ENCODE peak calls at places on chromosomes 2 and 18, in four cellular contexts. One of them, this sample, is unnamed.

GRCh38 chr2:18272148-18272494 is 288.3 kb downstream of the RDH14 start:
- DNase-seq in GM12878: no peak
- DNase-seq in HepG2: no peak
- DNase-seq in K562: no peak
- DNase-seq in this sample: peak

GRCh38 chr2:47636596-47636995 is 146.3 kb upstream of the MSH6 start:
- DNase-seq in K562: no peak
- DNase-seq in GM12878: no peak
- DNase-seq in HepG2: no peak
- DNase-seq in this sample: no peak

GRCh38 chr2:24258718-24259117 is 83.9 kb downstream of the FAM228A start:
- DNase-seq in GM12878: no peak
- DNase-seq in HepG2: no peak
- DNase-seq in K562: no peak
- DNase-seq in this sample: no peak

GRCh38 chr2:11050565-11050964 is 104.7 kb upstream of the SLC66A3 start:
- DNase-seq in GM12878: no peak
- DNase-seq in K562: no peak
- DNase-seq in HepG2: no peak
- DNase-seq in this sample: no peak

GRCh38 chr2:235765181-235765820 is 271.5 kb downstream of the AGAP1 start:
- DNase-seq in GM12878: no peak
- DNase-seq in K562: peak
- DNase-seq in HepG2: no peak
- DNase-seq in this sample: no peak

GRCh38 chr2:73268368-73268830 is 15.9 kb downstream of the FBXO41 start:
- DNase-seq in GM12878: no peak
- DNase-seq in K562: no peak
- DNase-seq in HepG2: no peak
- DNase-seq in this sample: no peak

GRCh38 chr2:213171147-213171546 is 19.7 kb upstream of the IKZF2 start:
- DNase-seq in GM12878: no peak
- DNase-seq in HepG2: no peak
- DNase-seq in K562: no peak
- DNase-seq in this sample: no peak

GRCh38 chr2:161223139-161223732 is 63.0 kb downstream of the TANK start:
- DNase-seq in HepG2: peak
- DNase-seq in GM12878: no peak
- DNase-seq in K562: peak
- DNase-seq in this sample: no peak

GRCh38 chr2:4269885-4270284 is 566.5 kb downstream of the DCDC2C start:
- DNase-seq in GM12878: no peak
- DNase-seq in K562: no peak
- DNase-seq in HepG2: no peak
- DNase-seq in this sample: no peak

GRCh38 chr2:230677182-230677946 is 35.3 kb upstream of the CAB39 start:
- DNase-seq in HepG2: no peak
- DNase-seq in K562: no peak
- DNase-seq in GM12878: no peak
- DNase-seq in this sample: no peak

GRCh38 chr18:33820517-33821368 is 242.7 kb downstream of the ASXL3 start:
- DNase-seq in GM12878: no peak
- DNase-seq in HepG2: no peak
- DNase-seq in K562: no peak
- DNase-seq in this sample: peak

GRCh38 chr2:54535599-54536195 is 79.6 kb downstream of the SPTBN1 start:
- DNase-seq in GM12878: no peak
- DNase-seq in HepG2: no peak
- DNase-seq in K562: no peak
- DNase-seq in this sample: no peak

GRCh38 chr2:234768608-234769196 is 183.1 kb upstream of the SH3BP4 start:
- DNase-seq in HepG2: no peak
- DNase-seq in GM12878: no peak
- DNase-seq in K562: no peak
- DNase-seq in this sample: no peak

GRCh38 chr2:12715878-12716249 is 872 bp upstream of the TRIB2 start:
- DNase-seq in K562: peak
- DNase-seq in HepG2: peak
- DNase-seq in GM12878: no peak
- DNase-seq in this sample: peak

GRCh38 chr2:207960911-207961310 is 64.4 kb downstream of the PLEKHM3 start:
- DNase-seq in GM12878: no peak
- DNase-seq in K562: no peak
- DNase-seq in HepG2: no peak
- DNase-seq in this sample: no peak

GRCh38 chr18:36186461-36187137 is 698 bp upstream of the MOCOS start:
- DNase-seq in GM12878: no peak
- DNase-seq in K562: peak
- DNase-seq in HepG2: peak
- DNase-seq in this sample: peak

GRCh38 chr2:9375857-9376428 is 47.4 kb downstream of the ITGB1BP1 start:
- DNase-seq in GM12878: no peak
- DNase-seq in HepG2: no peak
- DNase-seq in K562: no peak
- DNase-seq in this sample: no peak

GRCh38 chr18:74456409-74457042 is 582 bp downstream of the DIPK1C start:
- DNase-seq in K562: no peak
- DNase-seq in GM12878: no peak
- DNase-seq in HepG2: no peak
- DNase-seq in this sample: peak
- TF ChIP-seq CBFB in K562: no peak
- TF ChIP-seq CBFB in GM12878: no peak
- TF ChIP-seq CBFB in HepG2: no peak
- TF ChIP-seq CBFB in this sample: no peak

DNA sequence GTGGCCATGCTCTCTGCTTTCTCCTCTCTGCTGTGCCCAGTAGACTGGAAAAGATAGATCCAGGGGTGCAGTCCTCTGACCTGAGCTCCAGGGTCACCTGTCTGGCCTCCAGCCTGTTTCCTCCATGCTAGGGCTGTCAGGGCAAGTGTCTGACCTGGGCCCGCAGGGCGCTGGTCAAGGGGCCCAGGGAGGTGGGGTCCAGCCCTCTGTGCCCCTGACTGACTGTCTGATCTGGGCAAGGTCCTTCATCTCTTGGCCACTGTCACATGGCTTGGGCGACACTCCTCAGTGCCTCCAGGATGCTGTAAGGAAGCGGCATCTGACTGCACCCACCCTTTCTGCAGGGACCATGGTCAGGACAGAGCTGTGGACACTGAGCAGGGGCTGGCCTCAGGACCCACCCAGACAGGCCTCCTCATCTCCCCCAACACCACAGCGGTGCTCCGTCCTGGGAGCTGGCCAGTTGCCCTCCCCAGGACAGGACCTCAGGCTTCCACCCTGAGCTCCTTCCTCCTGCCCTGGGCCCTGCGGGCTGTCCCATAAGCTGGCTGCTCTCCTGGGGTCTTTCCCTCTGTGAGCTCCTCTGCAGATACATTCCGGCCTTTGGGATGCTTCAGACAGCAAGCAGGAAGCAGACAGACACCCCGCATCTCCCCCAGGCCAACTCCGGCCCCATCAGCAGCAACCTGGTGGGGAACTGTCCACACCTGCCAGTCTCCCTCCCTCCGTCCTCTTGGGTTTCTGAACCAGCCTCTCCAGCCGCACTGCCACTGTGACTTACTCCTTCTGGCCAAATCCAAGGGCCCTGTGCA is 21.2 kb upstream of the ALPI start:
- DNase-seq in K562: no peak
- DNase-seq in HepG2: no peak
- DNase-seq in GM12878: no peak
- DNase-seq in this sample: no peak
- TF ChIP-seq MAX in K562: no peak
- TF ChIP-seq MAX in HepG2: no peak
- TF ChIP-seq MAX in GM12878: no peak
- TF ChIP-seq MAX in this sample: no peak

GRCh38 chr2:119484834-119485233 is 39.4 kb downstream of the SCTR start:
- DNase-seq in GM12878: no peak
- DNase-seq in HepG2: no peak
- DNase-seq in K562: no peak
- DNase-seq in this sample: no peak

GRCh38 chr2:119486196-119486827 is 38.0 kb downstream of the SCTR start:
- DNase-seq in GM12878: no peak
- DNase-seq in K562: no peak
- DNase-seq in HepG2: no peak
- DNase-seq in this sample: no peak

GRCh38 chr2:119486886-119487285 is 37.4 kb downstream of the SCTR start:
- DNase-seq in GM12878: no peak
- DNase-seq in K562: no peak
- DNase-seq in HepG2: no peak
- DNase-seq in this sample: no peak

GRCh38 chr2:119483896-119484718 is 40.2 kb downstream of the SCTR start:
- DNase-seq in K562: no peak
- DNase-seq in GM12878: no peak
- DNase-seq in HepG2: no peak
- DNase-seq in this sample: no peak

DNA sequence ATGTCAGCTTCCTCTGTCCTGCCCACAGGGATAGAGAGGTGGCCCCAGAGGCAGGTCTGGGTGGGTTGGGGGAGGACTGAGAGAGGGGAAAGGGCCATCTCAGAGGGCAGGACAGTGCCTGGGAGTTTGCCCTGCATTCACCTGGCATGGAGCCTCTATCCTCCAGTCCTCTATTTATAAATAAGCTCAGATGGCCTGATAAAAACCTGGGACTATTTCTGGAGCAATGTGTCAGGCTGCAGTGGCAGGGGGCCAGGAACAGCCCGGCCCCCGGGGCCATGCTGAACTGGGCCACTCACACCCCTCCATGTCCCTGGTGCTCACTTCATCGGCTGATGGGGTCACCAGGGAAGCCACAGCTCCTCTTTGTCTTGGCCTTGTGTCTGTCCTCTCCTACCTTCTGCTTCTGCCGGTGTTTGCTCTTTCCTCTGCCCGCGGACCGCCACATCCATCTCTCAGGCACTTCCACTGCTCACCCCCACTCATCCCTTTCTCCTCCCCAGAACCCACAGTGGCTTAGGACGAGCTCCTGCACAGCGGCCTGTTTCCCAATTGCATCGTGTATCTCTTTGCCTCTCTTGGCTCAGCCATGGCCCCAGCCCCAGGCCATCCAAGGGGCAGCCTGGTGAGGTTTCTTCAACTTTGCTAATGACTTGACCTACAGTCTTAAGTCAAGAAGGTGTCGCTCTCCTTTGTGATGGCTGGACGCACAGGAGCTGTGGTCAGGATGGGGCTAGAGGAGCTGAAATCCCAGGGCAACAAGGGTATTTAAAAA is 38.8 kb downstream of the SCTR start:
- DNase-seq in GM12878: no peak
- DNase-seq in K562: no peak
- DNase-seq in HepG2: no peak
- DNase-seq in this sample: no peak
- TF ChIP-seq CREM in GM12878: no peak
- TF ChIP-seq CREM in K562: no peak
- TF ChIP-seq CREM in HepG2: no peak
- TF ChIP-seq CREM in this sample: no peak

GRCh38 chr2:117961201-117961600 is 52.7 kb downstream of the CCDC93 start:
- DNase-seq in HepG2: no peak
- DNase-seq in GM12878: no peak
- DNase-seq in K562: no peak
- DNase-seq in this sample: no peak
- TF ChIP-seq CBFB in HepG2: no peak
- TF ChIP-seq CBFB in GM12878: no peak
- TF ChIP-seq CBFB in K562: no peak
- TF ChIP-seq CBFB in this sample: no peak

DNA sequence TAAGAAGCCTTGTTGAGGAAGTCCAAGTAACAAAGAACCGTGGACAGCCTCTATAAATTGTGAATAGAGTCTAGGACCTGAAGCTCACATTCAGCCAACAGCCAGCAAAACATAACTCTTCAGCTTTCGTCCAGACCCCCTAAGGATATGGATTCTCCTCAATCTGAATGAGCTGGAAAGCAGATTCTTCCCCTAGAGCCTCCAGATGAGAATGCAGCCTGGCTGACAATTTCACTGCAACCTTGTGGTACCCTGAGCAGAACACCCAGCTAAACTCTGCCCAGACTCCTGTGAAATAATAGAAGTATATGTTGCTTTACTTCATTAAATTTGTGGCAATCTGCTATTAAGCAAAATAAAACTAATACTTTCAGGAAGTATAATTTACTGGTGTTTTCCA is 483.5 kb upstream of the SLC8A1 start:
- DNase-seq in GM12878: no peak
- DNase-seq in K562: no peak
- DNase-seq in HepG2: no peak
- DNase-seq in this sample: peak
- TF ChIP-seq MAX in GM12878: no peak
- TF ChIP-seq MAX in K562: no peak
- TF ChIP-seq MAX in HepG2: no peak
- TF ChIP-seq MAX in this sample: no peak

GRCh38 chr2:239647037-239647436 is 246.2 kb upstream of the HDAC4 start:
- DNase-seq in HepG2: no peak
- DNase-seq in K562: no peak
- DNase-seq in GM12878: no peak
- DNase-seq in this sample: no peak

GRCh38 chr2:239646184-239646583 is 245.4 kb upstream of the HDAC4 start:
- DNase-seq in K562: no peak
- DNase-seq in HepG2: no peak
- DNase-seq in GM12878: no peak
- DNase-seq in this sample: no peak

GRCh38 chr2:239650674-239651073 is 249.9 kb upstream of the HDAC4 start:
- DNase-seq in GM12878: no peak
- DNase-seq in K562: no peak
- DNase-seq in HepG2: no peak
- DNase-seq in this sample: no peak

GRCh38 chr2:239649309-239649708 is 248.5 kb upstream of the HDAC4 start:
- DNase-seq in GM12878: no peak
- DNase-seq in HepG2: no peak
- DNase-seq in K562: no peak
- DNase-seq in this sample: no peak

GRCh38 chr2:239648607-239649006 is 247.8 kb upstream of the HDAC4 start:
- DNase-seq in GM12878: no peak
- DNase-seq in HepG2: no peak
- DNase-seq in K562: no peak
- DNase-seq in this sample: no peak
- TF ChIP-seq CREM in GM12878: no peak
- TF ChIP-seq CREM in HepG2: no peak
- TF ChIP-seq CREM in K562: no peak
- TF ChIP-seq CREM in this sample: no peak

GRCh38 chr2:174499365-174499764 is 12.5 kb upstream of the GPR155 start:
- DNase-seq in K562: no peak
- DNase-seq in HepG2: no peak
- DNase-seq in GM12878: no peak
- DNase-seq in this sample: no peak
- TF ChIP-seq CBFB in K562: no peak
- TF ChIP-seq CBFB in HepG2: no peak
- TF ChIP-seq CBFB in GM12878: no peak
- TF ChIP-seq CBFB in this sample: no peak

DNA sequence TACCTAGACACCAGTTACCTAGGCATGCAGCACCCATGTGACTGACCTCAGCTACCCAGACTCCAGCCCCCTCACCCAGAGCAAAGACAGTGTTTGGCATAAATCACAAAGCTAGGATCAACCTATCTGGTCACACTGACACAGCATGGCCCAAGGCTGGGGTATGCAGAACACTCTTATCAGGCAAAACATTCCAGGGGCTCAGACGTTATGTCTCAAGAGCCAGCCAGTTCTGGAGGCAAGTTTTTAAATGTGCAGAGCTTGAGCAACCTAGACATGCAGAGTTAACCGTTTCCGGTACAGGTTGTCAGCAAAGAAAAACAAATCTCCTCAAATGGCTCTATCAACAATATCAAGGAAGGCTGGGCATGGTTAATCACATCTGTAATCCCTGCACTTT is 92.8 kb downstream of the AP1S3 start:
- DNase-seq in HepG2: no peak
- DNase-seq in GM12878: no peak
- DNase-seq in K562: peak
- DNase-seq in this sample: no peak
- TF ChIP-seq MAX in HepG2: no peak
- TF ChIP-seq MAX in GM12878: no peak
- TF ChIP-seq MAX in K562: no peak
- TF ChIP-seq MAX in this sample: no peak

GRCh38 chr2:45466045-45466444 is 145.0 kb downstream of the SRBD1 start:
- DNase-seq in HepG2: no peak
- DNase-seq in GM12878: no peak
- DNase-seq in K562: peak
- DNase-seq in this sample: no peak
- TF ChIP-seq CREM in HepG2: no peak
- TF ChIP-seq CREM in GM12878: no peak
- TF ChIP-seq CREM in K562: no peak
- TF ChIP-seq CREM in this sample: no peak

This sample was measured in WTC11.